ENCODE peak calls at places on chromosomes 4 and X, in nine cellular contexts. W is Ammon's horn; C is BJ; T is ecto neural progenitor cell; R is GM23338; A is endothelial cell; L is stimulated activated CD4-positive, alpha-beta T cell treated with anti-CD3 and anti-CD28 coated beads, Interleukin-15, amount 100 ng/mL, for 48 hours; V is naive B cell; F is mucosa of gallbladder. P is an unnamed sample.

GRCh38 chr4:165909947-165910346 is 36.9 kb downstream of the TLL1 start:
- DNase-seq in W (no peak), C (no peak), T (no peak), R (no peak), A (no peak), L (no peak), V (no peak), F (no peak), P (no peak)

GRCh38 chrX:119686087-119686639 is 6.8 kb downstream of the SEPTIN6 start:
- DNase-seq in W (no peak), C (no peak), T (peak; percentile 47), R (no peak), A (no peak), L (no peak), V (peak; percentile 73), F (no peak), P (no peak)

GRCh38 chr4:5460106-5460801 is 248.1 kb downstream of the EVC2 start:
- DNase-seq in W (peak; percentile 46), C (no peak), T (peak; percentile 71), R (peak; percentile 71), A (peak; percentile 62), L (no peak), V (no peak), F (no peak), P (peak; percentile 54)

GRCh38 chrX:119398587-119398973 is 556 bp upstream of the SLC25A43 start:
- DNase-seq in W (no peak), C (no peak), T (no peak), R (no peak), A (no peak), L (no peak), V (no peak), F (no peak), P (no peak)

GRCh38 chr4:137819964-137820383 is 287.7 kb upstream of the PCDH18 start:
- DNase-seq in W (no peak), C (no peak), T (peak; percentile 46), R (peak; percentile 81), A (peak; percentile 33), L (no peak), V (no peak), F (no peak), P (peak; percentile 64)

GRCh38 chr4:109979932-109980717 is 67.4 kb downstream of the EGF start:
- DNase-seq in W (no peak), C (peak; percentile 44), T (no peak), R (no peak), A (no peak), L (no peak), V (no peak), F (no peak), P (peak; percentile 58)

GRCh38 chr4:145388043-145388442 is 93.6 kb upstream of the SMAD1 start:
- DNase-seq in W (no peak), C (no peak), T (no peak), R (no peak), A (no peak), L (no peak), V (no peak), F (no peak), P (peak; percentile 8)

GRCh38 chr4:2793920-2794706 is 1.2 kb downstream of the SH3BP2 start:
- DNase-seq in W (no peak), C (no peak), T (peak; percentile 49), R (no peak), A (peak; percentile 11), L (no peak), V (no peak), F (no peak), P (peak; percentile 42)